ENCODE peak calls at places on chromosomes 7 and 10, in five cellular contexts. X is fibroblast of pulmonary artery; U is CD4-positive, alpha-beta T cell; V is fibroblast of the aortic adventitia; H is occipital lobe. C is an unnamed sample.
A peak's percentile ranks its signal among the peaks of the same experiment; 100 is the strongest.

GRCh38 chr7:23945472-23945871 is 235.5 kb downstream of the STK31 start:
- DNase-seq in X (no peak), U (no peak), V (no peak), H (no peak), C (no peak)

GRCh38 chr10:6713716-6714115 is 133.6 kb upstream of the PRKCQ start:
- DNase-seq in X (no peak), U (no peak), V (no peak), H (no peak), C (no peak)

GRCh38 chr10:57983226-57983870 is 284.3 kb downstream of the IPMK start:
- DNase-seq in X (no peak), U (no peak), V (no peak), H (no peak), C (no peak)

GRCh38 chr10:112960151-112960681 is 10.2 kb downstream of the TCF7L2 start:
- DNase-seq in X (no peak), U (no peak), V (peak; percentile 22), H (no peak), C (peak; percentile 72)

GRCh38 chr7:25567430-25567829 is 339.1 kb upstream of the NPVF start:
- DNase-seq in X (no peak), U (no peak), V (no peak), H (no peak), C (no peak)

GRCh38 chr7:117937049-117937448 is 63.8 kb upstream of the CTTNBP2 start:
- DNase-seq in X (no peak), U (no peak), V (no peak), H (no peak), C (no peak)

GRCh38 chr10:19168584-19168983 is 120.0 kb downstream of the MALRD1 start:
- DNase-seq in X (no peak), U (no peak), V (peak; percentile 3), H (no peak), C (no peak)

GRCh38 chr7:94375713-94376112 is 19.0 kb upstream of the COL1A2 start:
- DNase-seq in X (peak; percentile 99), U (no peak), V (peak; percentile 99), H (no peak), C (peak; percentile 97)

GRCh38 chr7:138979988-138980574 is 1.1 kb downstream of the KIAA1549 start:
- DNase-seq in X (no peak), U (no peak), V (peak; percentile 26), H (no peak), C (no peak)

GRCh38 chr7:142443614-142444013 is 185.8 kb upstream of the PRSS58 start:
- DNase-seq in X (peak; percentile 11), U (no peak), V (no peak), H (no peak), C (no peak)

GRCh38 chr10:53209941-53210611 is 437.5 kb upstream of the MBL2 start:
- DNase-seq in X (peak; percentile 24), U (no peak), V (peak; percentile 8), H (no peak), C (peak; percentile 38)

GRCh38 chr7:101702362-101702850 is 73.3 kb upstream of the MYL10 start:
- DNase-seq in X (no peak), U (no peak), V (no peak), H (no peak), C (no peak)

GRCh38 chr7:47937711-47938573 is 10.3 kb downstream of the PKD1L1 start:
- DNase-seq in X (no peak), U (no peak), V (no peak), H (no peak), C (no peak)

GRCh38 chr10:69571618-69572158 is 1.5 kb downstream of the NEUROG3 start:
- DNase-seq in X (no peak), U (no peak), V (no peak), H (no peak), C (no peak)

GRCh38 chr10:93652857-93653256 is 40.5 kb downstream of the PDE6C start:
- DNase-seq in X (peak; percentile 21), U (no peak), V (peak; percentile 25), H (no peak), C (peak; percentile 40)

GRCh38 chr7:33720139-33720538 is 185.2 kb upstream of the BMPER start:
- DNase-seq in X (no peak), U (no peak), V (no peak), H (no peak), C (no peak)

GRCh38 chr7:138481447-138482380 is 21.7 kb downstream of the TRIM24 start:
- DNase-seq in X (no peak), U (no peak), V (no peak), H (no peak), C (no peak)

GRCh38 chr7:90520484-90520883 is 51.0 kb downstream of the PTTG1IP2 start:
- DNase-seq in X (peak; percentile 14), U (no peak), V (peak; percentile 12), H (no peak), C (no peak)

GRCh38 chr7:3272691-3273141 is 28.3 kb upstream of the SDK1 start:
- DNase-seq in X (peak; percentile 83), U (no peak), V (peak; percentile 86), H (no peak), C (peak; percentile 89)

GRCh38 chr7:105011771-105012502 is 2.1 kb upstream of the KMT2E start:
- DNase-seq in X (no peak), U (peak; percentile 19), V (no peak), H (no peak), C (peak; percentile 22)

GRCh38 chr10:47400251-47400650 is 16.2 kb upstream of the ZNF488 start:
- DNase-seq in X (no peak), U (no peak), V (no peak), H (no peak), C (no peak)

GRCh38 chr10:112565434-112566053 is 118.5 kb downstream of the VTI1A start:
- DNase-seq in X (peak; percentile 88), U (no peak), V (peak; percentile 84), H (peak; percentile 1), C (peak; percentile 85)

GRCh38 chr7:26292768-26293560 is 1.3 kb downstream of the SNX10 start:
- DNase-seq in X (no peak), U (no peak), V (no peak), H (peak; percentile 8), C (no peak)

GRCh38 chr7:155153676-155154075 is 83.6 kb downstream of the HTR5A start:
- DNase-seq in X (no peak), U (no peak), V (no peak), H (no peak), C (no peak)

GRCh38 chr10:84264611-84265141 is 19.8 kb downstream of the RGR start:
- DNase-seq in X (peak; percentile 70), U (peak; percentile 66), V (peak; percentile 68), H (peak; percentile 59), C (peak; percentile 80)

GRCh38 chr7:158407581-158408331 is 179.9 kb downstream of the PTPRN2 start:
- DNase-seq in X (peak; percentile 38), U (no peak), V (no peak), H (no peak), C (peak; percentile 53)

GRCh38 chr10:73095479-73096021 is 1.1 kb downstream of the P4HA1 start:
- DNase-seq in X (peak; percentile 88), U (peak; percentile 4), V (peak; percentile 89), H (no peak), C (peak; percentile 84)

GRCh38 chr7:21422747-21423146 is 5.1 kb upstream of the SP4 start:
- DNase-seq in X (no peak), U (no peak), V (no peak), H (no peak), C (no peak)

GRCh38 chr7:74174606-74175082 is 488 bp downstream of the EIF4H start:
- DNase-seq in X (peak; percentile 50), U (peak; percentile 17), V (peak; percentile 48), H (no peak), C (peak; percentile 73)

GRCh38 chr7:128010392-128011078 is 20.7 kb downstream of the LRRC4 start:
- DNase-seq in X (no peak), U (no peak), V (no peak), H (no peak), C (no peak)